ENCODE peak calls at places on chromosomes 7 and 10, in nine cellular contexts. R is astrocyte of the cerebellum; U is NCI-H460; O is fibroblast of gingiva; D is fibroblast of mammary gland; N is substantia nigra; P is AG04450; T is mesendoderm; B is stimulated activated CD4-positive, alpha-beta T cell treated with anti-CD3 and anti-CD28 coated beads, Interleukin-2, amount 100 ng/mL, for 48 hours. A is an unnamed sample.

GRCh38 chr7:114402866-114403635 is 11.6 kb upstream of the FOXP2 start:
- DNase-seq in P (no peak), B (no peak), R (no peak), T (no peak), U (no peak), N (no peak), D (no peak), O (no peak), A (no peak)

GRCh38 chr7:102042016-102042656 is 224.7 kb downstream of the CUX1 start:
- DNase-seq in T (no peak), N (no peak), D (peak), U (no peak), P (no peak), O (peak), B (no peak), R (no peak), A (peak)

GRCh38 chr10:26441491-26442214 is 3.5 kb downstream of the APBB1IP start:
- DNase-seq in U (no peak), B (no peak), D (peak), R (no peak), T (no peak), O (no peak), P (no peak), N (no peak), A (peak)

GRCh38 chr7:39656415-39656814 is 33.0 kb downstream of the RALA start:
- DNase-seq in N (no peak), T (no peak), B (no peak), D (no peak), P (no peak), U (no peak), O (no peak), R (no peak), A (no peak)

GRCh38 chr10:127386606-127387327 is 162.3 kb upstream of the NPS start:
- DNase-seq in N (no peak), O (no peak), P (no peak), B (no peak), T (peak), U (no peak), R (no peak), D (no peak), A (no peak)

GRCh38 chr10:27448926-27449325 is 55.2 kb upstream of the RAB18 start:
- DNase-seq in P (no peak), U (peak), D (peak), O (no peak), T (peak), N (no peak), B (no peak), R (no peak), A (peak)

GRCh38 chr7:30779574-30779973 is 8.4 kb downstream of the MINDY4 start:
- DNase-seq in B (no peak), D (no peak), N (no peak), O (no peak), U (no peak), T (no peak), R (no peak), P (no peak), A (no peak)

GRCh38 chr10:113549856-113550255 is 3.0 kb upstream of the HABP2 start:
- DNase-seq in O (no peak), T (no peak), R (no peak), P (no peak), U (no peak), D (no peak), B (no peak), N (no peak), A (no peak)

GRCh38 chr7:13179011-13179574 is 491.7 kb downstream of the ARL4A start:
- DNase-seq in P (no peak), D (peak), N (no peak), U (no peak), R (no peak), T (peak), B (no peak), O (no peak), A (peak)

GRCh38 chr10:7260912-7261700 is 149.7 kb downstream of the SFMBT2 start:
- DNase-seq in O (no peak), N (no peak), T (no peak), P (no peak), R (no peak), D (peak), B (no peak), U (no peak), A (no peak)

GRCh38 chr10:78831457-78831856 is 237.3 kb upstream of the ZMIZ1 start:
- DNase-seq in D (no peak), R (no peak), B (no peak), T (no peak), U (no peak), P (no peak), N (no peak), O (no peak), A (no peak)

GRCh38 chr10:119896061-119896655 is 3.6 kb downstream of the SEC23IP start:
- DNase-seq in O (peak), D (peak), B (no peak), R (peak), N (no peak), T (no peak), U (no peak), P (peak), A (peak)

GRCh38 chr7:66732439-66732838 is 8.1 kb upstream of the RABGEF1 start:
- DNase-seq in B (no peak), P (no peak), N (no peak), O (no peak), R (no peak), D (no peak), U (no peak), T (no peak), A (no peak)

GRCh38 chr7:100152404-100152803 is 3.7 kb downstream of the LAMTOR4 start:
- DNase-seq in T (peak), P (no peak), U (no peak), O (no peak), R (no peak), N (no peak), B (no peak), D (no peak), A (no peak)

GRCh38 chr7:99406557-99406956 is 1.8 kb downstream of the PDAP1 start:
- DNase-seq in B (no peak), R (no peak), T (no peak), P (no peak), O (no peak), N (no peak), D (no peak), U (no peak), A (no peak)

GRCh38 chr7:23969443-23969842 is 259.4 kb downstream of the STK31 start:
- DNase-seq in R (no peak), N (no peak), P (no peak), B (no peak), O (no peak), U (no peak), D (no peak), T (peak), A (no peak)

GRCh38 chr10:102451105-102451969 is at the start of gene C10orf95:
- DNase-seq in O (no peak), P (no peak), B (no peak), N (no peak), D (no peak), U (no peak), T (peak), R (no peak), A (no peak)

GRCh38 chr10:88467835-88468485 is 115.2 kb downstream of the RNLS start:
- DNase-seq in O (no peak), T (no peak), D (peak), U (no peak), R (no peak), P (no peak), N (no peak), B (no peak), A (peak)

GRCh38 chr10:34031410-34031809 is 696.9 kb upstream of the NRP1 start:
- DNase-seq in O (peak), U (no peak), N (no peak), P (no peak), R (peak), D (peak), B (no peak), T (no peak), A (peak)

GRCh38 chr7:79936281-79936983 is 198.2 kb upstream of the GNAI1 start:
- DNase-seq in R (no peak), O (no peak), P (no peak), T (no peak), U (no peak), B (no peak), N (no peak), D (peak), A (peak)

GRCh38 chr7:142347091-142347490 is 89.2 kb upstream of the PRSS58 start:
- DNase-seq in P (no peak), T (no peak), U (no peak), N (no peak), D (no peak), O (no peak), B (no peak), R (no peak), A (no peak)

GRCh38 chr10:102783541-102783930 is 39.8 kb downstream of the WBP1L start:
- DNase-seq in P (no peak), D (peak), N (no peak), R (no peak), B (no peak), O (no peak), U (no peak), T (no peak), A (peak)

GRCh38 chr7:138876326-138876725 is 78.3 kb upstream of the ATP6V0A4 start:
- DNase-seq in O (no peak), N (no peak), T (no peak), R (no peak), D (no peak), B (no peak), U (no peak), P (no peak), A (peak)

GRCh38 chr7:101688183-101688831 is 59.2 kb upstream of the MYL10 start:
- DNase-seq in O (peak), D (peak), R (no peak), T (peak), B (peak), N (peak), U (peak), P (peak), A (peak)

GRCh38 chr7:100435401-100436304 is 644 bp downstream of the PPP1R35 start:
- DNase-seq in O (no peak), P (no peak), T (peak), U (no peak), D (no peak), N (no peak), R (no peak), B (peak), A (peak)

GRCh38 chr10:78754269-78755074 is 314.3 kb upstream of the ZMIZ1 start:
- DNase-seq in P (peak), B (no peak), O (no peak), N (no peak), D (peak), U (no peak), T (peak), R (peak), A (peak)

GRCh38 chr7:11319491-11320274 is 346.0 kb downstream of the PHF14 start:
- DNase-seq in P (no peak), D (peak), T (no peak), B (no peak), U (no peak), N (no peak), R (no peak), O (peak), A (peak)

GRCh38 chr7:38524786-38525185 is 106.4 kb downstream of the AMPH start:
- DNase-seq in N (no peak), R (peak), U (no peak), O (no peak), D (peak), T (no peak), B (no peak), P (no peak), A (peak)

GRCh38 chr10:47282005-47282656 is 17.9 kb upstream of the GDF10 start:
- DNase-seq in D (no peak), P (no peak), T (no peak), O (no peak), U (no peak), B (no peak), R (no peak), N (no peak), A (no peak)

A was measured in iris pigment epithelial cell.